ENCODE peak calls at places on chromosomes 1 and 21, in four cellular contexts. One of them, this sample, is unnamed.
A peak's percentile ranks its signal among the peaks of the same experiment; 100 is the strongest.

GRCh38 chr1:186927884-186928283 is 99.1 kb downstream of the PLA2G4A start:
- DNase-seq in Peyer's patch: no peak
- DNase-seq in choroid plexus epithelial cell: no peak
- DNase-seq in IMR-90: no peak
- DNase-seq in this sample: no peak

GRCh38 chr1:33343539-33343938 is 22.6 kb upstream of the A3GALT2 start:
- DNase-seq in choroid plexus epithelial cell: peak; percentile 74
- DNase-seq in IMR-90: no peak
- DNase-seq in Peyer's patch: no peak
- DNase-seq in this sample: peak; percentile 67

GRCh38 chr1:17347769-17348592 is 24.0 kb upstream of the PADI6 start:
- DNase-seq in Peyer's patch: peak; percentile 41
- DNase-seq in choroid plexus epithelial cell: peak; percentile 44
- DNase-seq in IMR-90: peak; percentile 62
- DNase-seq in this sample: peak; percentile 56

GRCh38 chr1:232209357-232209756 is 420.6 kb downstream of the SIPA1L2 start:
- DNase-seq in choroid plexus epithelial cell: no peak
- DNase-seq in Peyer's patch: no peak
- DNase-seq in IMR-90: no peak
- DNase-seq in this sample: no peak

GRCh38 chr1:145871994-145872411 is 13.1 kb upstream of the PIAS3 start:
- DNase-seq in Peyer's patch: peak; percentile 64
- DNase-seq in choroid plexus epithelial cell: peak; percentile 61
- DNase-seq in IMR-90: peak; percentile 46
- DNase-seq in this sample: peak; percentile 49

GRCh38 chr1:31666290-31666963 is 21.8 kb upstream of the PEF1 start:
- DNase-seq in choroid plexus epithelial cell: peak; percentile 41
- DNase-seq in Peyer's patch: peak; percentile 89
- DNase-seq in IMR-90: peak; percentile 46
- DNase-seq in this sample: peak; percentile 73

GRCh38 chr1:110003747-110004428 is 19.3 kb downstream of the AHCYL1 start:
- DNase-seq in Peyer's patch: peak; percentile 87
- DNase-seq in IMR-90: peak; percentile 99
- DNase-seq in choroid plexus epithelial cell: peak; percentile 99
- DNase-seq in this sample: peak; percentile 99

GRCh38 chr1:6126028-6126427 is 54.1 kb downstream of the CHD5 start:
- DNase-seq in IMR-90: no peak
- DNase-seq in Peyer's patch: no peak
- DNase-seq in choroid plexus epithelial cell: no peak
- DNase-seq in this sample: no peak

GRCh38 chr1:163205513-163205912 is 2.8 kb upstream of the RGS5 start:
- DNase-seq in choroid plexus epithelial cell: peak; percentile 34
- DNase-seq in IMR-90: peak; percentile 46
- DNase-seq in Peyer's patch: no peak
- DNase-seq in this sample: peak; percentile 24

GRCh38 chr1:216261631-216262030 is 161.6 kb downstream of the USH2A start:
- DNase-seq in Peyer's patch: no peak
- DNase-seq in choroid plexus epithelial cell: no peak
- DNase-seq in IMR-90: no peak
- DNase-seq in this sample: no peak

GRCh38 chr21:46040707-46041106 is 57.2 kb upstream of the COL6A2 start:
- DNase-seq in IMR-90: no peak
- DNase-seq in Peyer's patch: no peak
- DNase-seq in choroid plexus epithelial cell: no peak
- DNase-seq in this sample: no peak

GRCh38 chr1:229228522-229228921 is 42.4 kb upstream of the RAB4A start:
- DNase-seq in IMR-90: no peak
- DNase-seq in Peyer's patch: no peak
- DNase-seq in choroid plexus epithelial cell: no peak
- DNase-seq in this sample: no peak

GRCh38 chr21:31343680-31344480 is at the start of gene TIAM1:
- DNase-seq in Peyer's patch: peak; percentile 54
- DNase-seq in choroid plexus epithelial cell: peak; percentile 81
- DNase-seq in IMR-90: peak; percentile 66
- DNase-seq in this sample: peak; percentile 72

GRCh38 chr1:32307313-32307712 is 15.4 kb downstream of the HDAC1 start:
- DNase-seq in IMR-90: peak; percentile 54
- DNase-seq in choroid plexus epithelial cell: peak; percentile 34
- DNase-seq in Peyer's patch: no peak
- DNase-seq in this sample: peak; percentile 67